ENCODE peak calls at places on chromosomes 12 and 14, in four cellular contexts. One of them, this sample, is unnamed.

GRCh38 chr14:26255213-26255612 is 342.6 kb downstream of the NOVA1 start:
- DNase-seq in fibroblast of lung: peak
- DNase-seq in DMS53: peak
- DNase-seq in NCI-H460: peak
- DNase-seq in this sample: no peak

GRCh38 chr14:80770114-80770917 is 171.2 kb downstream of the CEP128 start:
- DNase-seq in DMS53: no peak
- DNase-seq in NCI-H460: no peak
- DNase-seq in fibroblast of lung: no peak
- DNase-seq in this sample: no peak

GRCh38 chr12:4540633-4541032 is 1.9 kb downstream of the RAD51AP1 start:
- DNase-seq in fibroblast of lung: no peak
- DNase-seq in DMS53: no peak
- DNase-seq in NCI-H460: no peak
- DNase-seq in this sample: no peak

GRCh38 chr14:58708004-58708403 is 70.2 kb downstream of the DACT1 start:
- DNase-seq in NCI-H460: no peak
- DNase-seq in DMS53: no peak
- DNase-seq in fibroblast of lung: no peak
- DNase-seq in this sample: no peak

GRCh38 chr12:49059385-49060232 is 985 bp downstream of the KMT2D start:
- DNase-seq in fibroblast of lung: peak
- DNase-seq in NCI-H460: no peak
- DNase-seq in DMS53: peak
- DNase-seq in this sample: peak

GRCh38 chr12:19908825-19909224 is 459.5 kb upstream of the PDE3A start:
- DNase-seq in NCI-H460: peak
- DNase-seq in fibroblast of lung: no peak
- DNase-seq in DMS53: no peak
- DNase-seq in this sample: no peak

GRCh38 chr14:58882577-58883018 is 244.8 kb downstream of the DACT1 start:
- DNase-seq in fibroblast of lung: peak
- DNase-seq in DMS53: no peak
- DNase-seq in NCI-H460: no peak
- DNase-seq in this sample: no peak

GRCh38 chr12:116397148-116397547 is 119.7 kb upstream of the MED13L start:
- DNase-seq in fibroblast of lung: peak
- DNase-seq in DMS53: peak
- DNase-seq in NCI-H460: no peak
- DNase-seq in this sample: no peak

GRCh38 chr14:104977008-104977680 is 1.0 kb downstream of the AHNAK2 start:
- DNase-seq in fibroblast of lung: no peak
- DNase-seq in DMS53: no peak
- DNase-seq in NCI-H460: peak
- DNase-seq in this sample: no peak

GRCh38 chr14:96098309-96098998 is 59.3 kb downstream of the C14orf132 start:
- DNase-seq in NCI-H460: peak
- DNase-seq in DMS53: peak
- DNase-seq in fibroblast of lung: peak
- DNase-seq in this sample: no peak

This sample was measured in psoas muscle.